ENCODE peak calls at places on chromosomes 12 and 14, in eight cellular contexts. F is adipocyte, M is astrocyte, D is foreskin keratinocyte, R is heart left ventricle, K is GM06990, N is dorsolateral prefrontal cortex, G is heart right ventricle. C is an unnamed sample. For H3K27me3, the result is how much of the 10 kb centered on the place peaks cover.

GRCh38 chr12:22406622-22407021 is 72.1 kb upstream of the ST8SIA1 start:
- DNase-seq in D (peak), N (no peak), K (peak), F (no peak), R (no peak), M (no peak), G (no peak), C (no peak)

GRCh38 chr12:77133566-77133965 is 68.2 kb upstream of the E2F7 start:
- DNase-seq in D (no peak), F (peak), N (no peak), M (peak), G (peak), K (no peak), R (peak), C (no peak)

GRCh38 chr12:40107803-40108620 is 2.1 kb upstream of the SLC2A13 start:
- DNase-seq in K (no peak), F (no peak), R (no peak), D (no peak), M (no peak), G (peak), N (no peak), C (no peak)

GRCh38 chr12:46808317-46808716 is 17.5 kb downstream of the SLC38A4 start:
- DNase-seq in G (no peak), R (no peak), K (no peak), D (no peak), M (no peak), F (no peak), N (no peak), C (no peak)

GRCh38 chr14:65237956-65238355 is 135.6 kb upstream of the MAX start:
- DNase-seq in M (no peak), F (no peak), N (no peak), G (no peak), K (no peak), R (no peak), D (no peak), C (no peak)

GRCh38 chr12:3523058-3523457 is 32.1 kb downstream of the PRMT8 start:
- DNase-seq in M (no peak), R (no peak), D (no peak), G (no peak), K (no peak), F (no peak), N (no peak), C (no peak)

GRCh38 chr12:49483621-49484020 is 55.2 kb upstream of the KCNH3 start:
- DNase-seq in F (no peak), M (peak), D (peak), K (no peak), G (no peak), R (no peak), N (no peak), C (no peak)

GRCh38 chr14:51490205-51490604 is 161.5 kb upstream of the FRMD6 start:
- DNase-seq in D (peak), N (no peak), M (peak), K (no peak), F (peak), R (no peak), G (no peak), C (no peak)

GRCh38 chr14:71582705-71583104 is 349.5 kb upstream of the RGS6 start:
- DNase-seq in K (no peak), M (peak), N (no peak), D (peak), F (peak), R (no peak), G (no peak), C (no peak)

GRCh38 chr14:102900631-102901571 is 21.6 kb upstream of the AMN start:
- DNase-seq in K (peak), D (no peak), G (no peak), R (no peak), F (no peak), N (no peak), M (no peak), C (no peak)

GRCh38 chr14:95498622-95499353 is 17.7 kb downstream of the SYNE3 start:
- DNase-seq in N (peak), M (no peak), G (no peak), F (no peak), R (no peak), K (no peak), D (no peak), C (no peak)

GRCh38 chr12:54217774-54218221 is 29.0 kb upstream of the SMUG1 start:
- DNase-seq in G (peak), M (no peak), N (peak), R (peak), F (no peak), D (peak), K (peak), C (no peak)

GRCh38 chr14:72545411-72546311 is 348.2 kb downstream of the DPF3 start:
- DNase-seq in G (no peak), M (no peak), N (no peak), R (no peak), K (no peak), D (peak), F (no peak), C (no peak)

GRCh38 chr14:63878792-63879191 is 26.0 kb downstream of the SYNE2 start:
- DNase-seq in N (no peak), G (no peak), F (no peak), M (no peak), D (no peak), K (no peak), R (no peak), C (no peak)

GRCh38 chr12:51973560-51973959 is 22.1 kb downstream of the ACVR1B start:
- DNase-seq in G (no peak), M (no peak), K (no peak), D (no peak), R (no peak), F (peak), N (no peak), C (no peak)

GRCh38 chr14:78253986-78254385 is 83.8 kb downstream of the NRXN3 start:
- DNase-seq in M (peak), F (no peak), K (no peak), G (no peak), D (peak), N (no peak), R (no peak), C (no peak)

GRCh38 chr12:112948806-112949205 is 10.5 kb downstream of the OAS3 start:
- DNase-seq in D (no peak), F (no peak), K (no peak), G (no peak), R (no peak), M (no peak), N (no peak), C (no peak)

GRCh38 chr12:123165537-123165936 is 14.6 kb upstream of the PITPNM2 start:
- DNase-seq in N (no peak), G (no peak), D (no peak), M (no peak), F (no peak), K (no peak), R (no peak), C (no peak)

GRCh38 chr12:123085730-123086487 is 65.0 kb downstream of the PITPNM2 start:
- DNase-seq in K (no peak), N (no peak), D (peak), G (peak), M (peak), F (peak), R (no peak), C (peak)

GRCh38 chr12:90020006-90020405 is 311.4 kb upstream of the ATP2B1 start:
- DNase-seq in R (no peak), M (peak), F (no peak), K (no peak), G (no peak), N (no peak), D (no peak), C (no peak)

GRCh38 chr14:69683971-69684370 is 72.6 kb downstream of the SUSD6 start:
- DNase-seq in D (no peak), G (no peak), F (no peak), N (no peak), R (no peak), K (no peak), M (no peak), C (no peak)

GRCh38 chr12:64566882-64567517 is 43.3 kb upstream of the RASSF3 start:
- DNase-seq in M (no peak), K (no peak), R (no peak), F (no peak), D (no peak), G (no peak), N (no peak), C (no peak)

GRCh38 chr12:45326358-45326971 is 110.6 kb downstream of the ANO6 start:
- DNase-seq in F (no peak), R (no peak), M (no peak), N (no peak), D (no peak), K (no peak), G (no peak), C (no peak)

GRCh38 chr14:71300474-71301359 is 393.5 kb downstream of the PCNX1 start:
- DNase-seq in D (no peak), N (no peak), K (no peak), M (peak), F (peak), R (no peak), G (no peak), C (no peak)

GRCh38 chr14:103070971-103071542 is 13.0 kb upstream of the LBHD2 start:
- DNase-seq in F (no peak), D (no peak), R (no peak), M (no peak), K (no peak), G (no peak), N (no peak), C (no peak)

GRCh38 chr14:99524804-99525698 is 43.8 kb downstream of the CCNK start:
- DNase-seq in D (peak), F (peak), M (peak), R (no peak), N (no peak), K (no peak), G (no peak), C (peak)

GRCh38 chr14:93549578-93549977 is 118.8 kb downstream of the UNC79 start:
- DNase-seq in R (no peak), M (no peak), D (no peak), G (no peak), F (no peak), N (no peak), K (no peak), C (no peak)

GRCh38 chr12:18436163-18436562 is 174.8 kb downstream of the PIK3C2G start:
- DNase-seq in R (no peak), N (no peak), G (no peak), K (no peak), M (peak), F (no peak), D (no peak), C (no peak)

GRCh38 chr14:32331227-32331597 is 2.1 kb downstream of the AKAP6 start:
- DNase-seq in N (peak), R (no peak), D (peak), F (no peak), M (no peak), G (no peak), K (no peak), C (no peak)

GRCh38 chr12:54443446-54443845 is 24.4 kb upstream of the ITGA5 start:
- DNase-seq in K (no peak), M (no peak), R (no peak), D (no peak), F (no peak), N (no peak), G (no peak), C (no peak)

GRCh38 chr12:2108166-2108565 is 55.4 kb downstream of the CACNA1C start:
- DNase-seq in G (no peak), R (no peak), M (no peak), N (no peak), D (no peak), K (no peak), F (no peak), C (no peak)

GRCh38 chr12:2110127-2110526 is 57.3 kb downstream of the CACNA1C start:
- DNase-seq in G (no peak), N (no peak), R (no peak), K (no peak), M (no peak), F (no peak), D (no peak), C (no peak)

GRCh38 chr12:2110841-2111566 is 58.2 kb downstream of the CACNA1C start:
- DNase-seq in K (no peak), M (no peak), G (no peak), N (no peak), R (peak), F (no peak), D (no peak), C (no peak)

GRCh38 chr12:2111816-2112215 is 59.0 kb downstream of the CACNA1C start:
- DNase-seq in N (no peak), K (no peak), F (no peak), D (no peak), R (no peak), G (no peak), M (no peak), C (no peak)

DNA sequence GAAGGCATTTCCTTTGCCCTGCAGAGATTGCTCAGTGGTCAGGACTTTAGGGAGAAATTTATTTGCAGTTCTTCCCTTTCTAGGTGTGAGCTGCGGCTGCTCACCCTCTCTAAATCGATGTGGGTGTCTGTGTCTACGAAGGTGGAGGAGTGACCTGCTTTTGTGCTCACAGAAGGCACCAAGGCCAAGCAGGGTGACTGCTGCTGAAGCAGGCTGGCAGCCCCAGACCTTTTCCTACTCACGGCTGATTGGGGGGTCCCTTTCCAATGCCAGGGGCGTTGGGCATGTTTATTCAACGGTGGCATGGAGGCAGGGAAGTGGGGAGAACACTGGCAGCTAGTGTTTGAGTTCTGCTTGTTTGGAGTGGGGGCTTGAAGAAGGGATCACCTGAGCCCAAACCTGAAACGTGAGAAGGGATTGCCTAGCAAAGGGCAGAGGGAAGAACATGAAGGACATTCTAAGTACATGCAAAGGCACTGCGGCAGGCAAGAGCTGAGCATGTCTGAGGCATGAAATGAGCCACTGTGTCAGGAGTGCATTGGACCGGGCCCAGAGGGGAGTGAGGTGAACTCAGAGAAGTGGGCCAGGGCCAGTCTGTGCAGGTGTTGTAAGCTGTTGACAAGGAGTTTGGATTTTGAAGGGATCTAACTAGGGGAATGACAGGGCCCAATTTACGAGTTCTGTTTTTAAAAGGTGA is 56.3 kb downstream of the CACNA1C start:
- DNase-seq in K (no peak), N (no peak), F (no peak), G (no peak), M (no peak), D (no peak), R (no peak), C (no peak)
- H3K27me3 ChIP-seq in K (under half), N (under half), F (under half), G (under half), M (under half), D (under half), R (under half), C (under half)

GRCh38 chr14:24329073-24329663 is 5.7 kb downstream of the ADCY4 start:
- DNase-seq in D (no peak), G (no peak), F (no peak), R (no peak), M (no peak), K (no peak), N (no peak), C (no peak)

GRCh38 chr14:24331731-24332093 is 3.2 kb downstream of the ADCY4 start:
- DNase-seq in N (no peak), D (no peak), G (no peak), K (no peak), F (no peak), M (no peak), R (no peak), C (no peak)

GRCh38 chr14:24329736-24330135 is 5.1 kb downstream of the ADCY4 start:
- DNase-seq in N (peak), F (no peak), R (peak), G (peak), K (no peak), D (no peak), M (no peak), C (peak)

GRCh38 chr14:24332094-24332983 is 2.5 kb downstream of the ADCY4 start:
- DNase-seq in R (peak), G (peak), D (peak), K (peak), M (peak), N (peak), F (peak), C (peak)

GRCh38 chr14:24330973-24331674 is 3.7 kb downstream of the ADCY4 start:
- DNase-seq in D (no peak), K (no peak), F (no peak), N (no peak), M (no peak), R (no peak), G (no peak), C (no peak)
- H3K27me3 ChIP-seq in D (under half), K (under half), F (under half), N (under half), M (under half), R (under half), G (under half), C (under half)

GRCh38 chr12:93006655-93007208 is 77.6 kb upstream of the EEA1 start:
- DNase-seq in N (no peak), D (no peak), M (no peak), K (no peak), F (no peak), G (no peak), R (no peak), C (no peak)
- H3K27me3 ChIP-seq in N (under half), D (under half), M (under half), K (under half), F (under half), G (under half), R (under half), C (under half)

DNA sequence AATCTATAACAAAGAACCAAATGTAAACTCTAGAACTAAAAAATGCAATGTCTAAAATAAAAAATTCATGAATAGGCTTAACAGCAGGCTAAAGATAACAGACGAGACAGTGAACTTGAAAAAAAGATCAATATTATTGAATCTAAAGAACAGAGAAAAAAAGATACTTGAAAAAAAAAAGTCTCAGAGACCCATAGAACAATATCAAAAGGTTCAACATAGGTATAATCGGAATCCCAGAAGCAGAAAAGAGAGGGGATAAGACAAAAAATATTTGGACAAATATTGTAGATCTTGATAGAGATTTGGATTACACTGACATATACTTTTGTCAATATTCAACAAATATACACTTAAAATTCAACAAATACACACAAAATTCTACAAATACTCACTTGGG is 56.6 kb downstream of the TC2N start:
- DNase-seq in K (no peak), D (no peak), G (no peak), F (no peak), R (no peak), M (no peak), N (no peak), C (no peak)
- H3K27me3 ChIP-seq in K (under half), D (under half), G (under half), F (under half), R (under half), M (under half), N (under half), C (under half)

GRCh38 chr14:38209572-38210159 is 2.0 kb downstream of the SSTR1 start:
- DNase-seq in M (no peak), K (no peak), F (no peak), D (no peak), G (no peak), R (no peak), N (peak), C (peak)
- H3K27me3 ChIP-seq in M (under half), K (under half), F (under half), D (half or more), G (half or more), R (under half), N (under half), C (under half)

DNA sequence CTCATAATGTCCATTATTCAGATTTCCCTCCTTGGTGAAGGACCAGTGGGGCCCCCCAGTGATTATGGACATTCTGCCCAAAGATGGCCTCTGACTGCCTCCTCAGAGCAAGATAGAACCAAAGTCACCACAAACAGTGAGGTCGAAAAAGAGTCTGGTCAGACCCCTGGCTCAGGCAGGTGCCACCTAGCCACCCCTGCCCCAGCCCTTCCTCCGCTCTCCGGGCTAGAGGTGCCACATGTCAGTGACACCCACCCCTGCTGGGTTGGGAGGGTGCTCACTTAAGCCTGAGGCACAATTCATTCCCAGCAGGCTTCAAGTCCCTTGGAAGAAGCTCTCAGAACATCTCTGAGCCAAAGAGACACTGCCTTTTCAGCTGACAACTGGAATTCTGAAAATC is 50.2 kb downstream of the ISCA2 start:
- DNase-seq in N (no peak), M (no peak), F (no peak), G (no peak), K (no peak), R (no peak), D (no peak), C (no peak)
- H3K27me3 ChIP-seq in N (under half), M (under half), F (under half), G (under half), K (under half), R (under half), D (under half), C (under half)

DNA sequence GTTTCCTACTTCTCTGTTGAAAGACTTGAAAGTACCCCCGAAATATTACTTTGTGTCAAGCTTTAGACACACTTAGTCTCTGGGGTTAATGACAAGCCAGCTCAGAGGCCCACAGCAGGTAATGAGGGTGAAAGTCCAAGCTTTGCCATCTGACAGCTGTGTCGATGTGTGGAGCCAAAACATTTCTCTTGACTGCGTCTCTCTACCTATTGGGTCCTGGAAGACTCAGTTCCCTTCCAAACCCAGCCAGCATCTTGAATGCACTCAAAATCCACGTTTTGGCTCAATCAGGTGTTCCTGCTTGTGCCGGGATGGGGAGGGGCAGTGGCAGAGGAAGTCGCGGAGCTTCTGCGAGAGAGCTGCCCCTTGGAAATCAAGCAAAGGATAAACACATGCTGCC is 3.2 kb downstream of the PLXNC1 start:
- DNase-seq in F (no peak), D (no peak), G (no peak), R (no peak), N (no peak), M (no peak), K (no peak), C (no peak)
- H3K27me3 ChIP-seq in F (under half), D (half or more), G (under half), R (under half), N (under half), M (half or more), K (under half), C (under half)

DNA sequence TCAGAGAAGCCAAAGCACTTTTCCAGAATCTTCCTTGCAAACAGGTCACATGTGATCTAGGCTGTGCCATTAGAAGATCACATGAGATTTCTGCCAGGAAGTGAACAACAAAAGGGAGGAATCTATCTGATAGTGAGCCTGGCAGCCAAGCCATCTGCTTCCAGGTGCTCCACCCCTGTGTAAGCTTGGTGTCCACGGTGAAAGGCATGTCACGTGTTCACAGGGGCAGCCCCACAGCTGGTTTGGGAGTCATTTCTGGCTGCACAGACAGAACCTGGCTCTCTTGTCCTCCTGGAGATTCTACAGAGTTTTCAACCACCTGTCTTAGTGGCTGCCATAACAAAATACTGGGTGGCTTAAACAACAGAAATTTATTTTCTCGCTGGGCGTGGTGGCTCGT is 3.6 kb upstream of the KSR2 start:
- DNase-seq in D (no peak), K (no peak), G (no peak), N (no peak), F (no peak), M (no peak), R (no peak), C (no peak)
- H3K27me3 ChIP-seq in D (under half), K (under half), G (under half), N (under half), F (under half), M (under half), R (under half), C (under half)